ENCODE peak calls at places on chromosomes 1 and 21, in eight cellular contexts. O is neural progenitor cell, V is brain microvascular endothelial cell, D is endothelial cell, Y is right lobe of liver, R is lower lobe of right lung, F is fibroblast of mammary gland, C is astrocyte of the spinal cord. Q is an unnamed sample.

GRCh38 chr21:42038826-42039425 is 28.8 kb upstream of the ZBTB21 start:
- DNase-seq in Y (no peak), D (no peak), O (no peak), V (no peak), F (peak), R (no peak), C (peak), Q (no peak)

GRCh38 chr1:16236091-16236494 is 890 bp downstream of the CPLANE2 start:
- DNase-seq in O (peak), D (no peak), R (no peak), C (peak), V (no peak), F (no peak), Y (peak), Q (no peak)

GRCh38 chr1:164733070-164733469 is 174.1 kb downstream of the PBX1 start:
- DNase-seq in C (peak), O (no peak), F (peak), R (no peak), D (no peak), Y (no peak), V (peak), Q (no peak)

GRCh38 chr1:62426238-62426637 is 10.6 kb upstream of the USP1 start:
- DNase-seq in D (no peak), Y (no peak), C (no peak), F (no peak), R (no peak), V (no peak), O (no peak), Q (no peak)

GRCh38 chr1:12480748-12481362 is 137.2 kb downstream of the DHRS3 start:
- DNase-seq in F (peak), V (peak), C (peak), O (no peak), D (no peak), Y (no peak), R (no peak), Q (no peak)

GRCh38 chr21:35197191-35197590 is 148.1 kb upstream of the RUNX1 start:
- DNase-seq in R (no peak), O (no peak), C (peak), Y (no peak), F (peak), V (no peak), D (no peak), Q (no peak)

GRCh38 chr1:101302831-101303511 is 66.2 kb downstream of the S1PR1 start:
- DNase-seq in R (no peak), C (peak), Y (no peak), V (peak), D (no peak), F (peak), O (no peak), Q (no peak)

GRCh38 chr21:23861908-23862504 is 1745.3 kb downstream of the MRPL39 start:
- DNase-seq in F (no peak), Y (no peak), R (no peak), C (no peak), O (no peak), V (no peak), D (no peak), Q (no peak)

GRCh38 chr1:109477821-109478220 is 5.9 kb upstream of the ATXN7L2 start:
- DNase-seq in C (no peak), F (no peak), O (no peak), V (no peak), Y (no peak), R (no peak), D (no peak), Q (no peak)

GRCh38 chr1:110554871-110555801 is 36.2 kb upstream of the KCNA10 start:
- DNase-seq in C (no peak), D (peak), F (peak), V (no peak), O (peak), Y (peak), R (peak), Q (no peak)

GRCh38 chr1:148354284-148354869 is 128.7 kb downstream of the PPIAL4G start:
- DNase-seq in V (no peak), R (no peak), Y (no peak), C (no peak), F (no peak), O (peak), D (no peak), Q (no peak)

GRCh38 chr1:163203561-163203960 is 845 bp upstream of the RGS5 start:
- DNase-seq in Y (no peak), R (no peak), C (no peak), F (no peak), V (no peak), D (no peak), O (no peak), Q (no peak)

GRCh38 chr1:43453442-43454269 is at the start of gene HYI:
- DNase-seq in R (peak), Y (peak), D (peak), V (peak), C (peak), F (peak), O (peak), Q (peak)

GRCh38 chr1:147534386-147534785 is 6.9 kb upstream of the BCL9 start:
- DNase-seq in D (no peak), F (peak), V (no peak), C (peak), Y (no peak), O (no peak), R (no peak), Q (no peak)

GRCh38 chr1:172781513-172782140 is 122.7 kb downstream of the FASLG start:
- DNase-seq in V (no peak), C (peak), D (no peak), R (no peak), Y (no peak), F (peak), O (no peak), Q (no peak)

GRCh38 chr1:7972285-7972684 is 10.8 kb downstream of the PARK7 start:
- DNase-seq in C (no peak), O (no peak), R (no peak), D (no peak), Y (no peak), F (no peak), V (no peak), Q (no peak)

DNA sequence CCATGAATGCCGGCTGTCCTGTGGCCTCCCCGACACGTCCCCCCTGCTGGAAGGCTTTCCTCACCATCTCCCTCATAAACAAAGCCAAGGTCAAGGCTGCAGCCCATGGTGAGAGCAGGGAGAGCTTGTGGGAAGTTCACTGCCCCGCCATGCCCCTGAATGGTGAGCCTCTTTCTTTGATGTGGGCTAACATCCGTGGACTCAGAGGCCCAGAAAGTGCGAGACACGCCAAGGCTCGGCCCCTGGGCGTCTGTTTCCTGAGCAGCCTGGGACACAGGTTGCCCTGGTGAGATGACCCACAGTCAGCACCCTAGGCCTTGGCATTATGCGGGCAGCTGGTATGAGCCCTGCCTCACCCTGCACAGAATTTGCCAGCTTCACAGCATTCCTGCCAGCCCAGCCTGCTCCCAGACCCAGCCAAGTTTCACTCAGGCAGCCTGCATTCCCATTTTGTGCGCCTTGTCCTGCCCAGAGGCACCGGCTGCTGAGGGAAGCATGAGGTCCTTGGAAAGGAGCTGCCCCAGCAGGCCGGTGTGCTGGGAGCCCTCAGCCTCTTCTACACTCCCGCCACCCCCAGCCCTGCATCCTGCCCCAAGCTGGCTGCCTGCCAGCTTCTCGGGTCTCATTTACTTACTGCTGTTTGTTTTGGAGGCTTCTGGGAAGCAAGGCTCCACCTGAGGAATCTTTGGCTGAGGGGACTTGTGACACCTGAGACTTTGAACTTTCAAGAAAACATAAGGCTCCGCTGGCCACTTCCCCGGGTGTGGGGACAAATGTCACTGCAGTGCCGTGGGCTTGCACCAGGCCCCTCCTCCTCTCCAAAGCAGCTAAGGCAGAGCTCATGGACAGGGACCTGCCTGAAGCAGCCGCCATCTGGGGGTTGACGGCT is 31.9 kb downstream of the NEK2 start:
- DNase-seq in C (peak), Y (peak), F (no peak), V (no peak), O (peak), R (peak), D (peak), Q (no peak)
- TF ChIP-seq CTCF in C (no peak), Y (no peak), F (no peak), V (peak), O (no peak), R (no peak), D (no peak), Q (no peak)

DNA sequence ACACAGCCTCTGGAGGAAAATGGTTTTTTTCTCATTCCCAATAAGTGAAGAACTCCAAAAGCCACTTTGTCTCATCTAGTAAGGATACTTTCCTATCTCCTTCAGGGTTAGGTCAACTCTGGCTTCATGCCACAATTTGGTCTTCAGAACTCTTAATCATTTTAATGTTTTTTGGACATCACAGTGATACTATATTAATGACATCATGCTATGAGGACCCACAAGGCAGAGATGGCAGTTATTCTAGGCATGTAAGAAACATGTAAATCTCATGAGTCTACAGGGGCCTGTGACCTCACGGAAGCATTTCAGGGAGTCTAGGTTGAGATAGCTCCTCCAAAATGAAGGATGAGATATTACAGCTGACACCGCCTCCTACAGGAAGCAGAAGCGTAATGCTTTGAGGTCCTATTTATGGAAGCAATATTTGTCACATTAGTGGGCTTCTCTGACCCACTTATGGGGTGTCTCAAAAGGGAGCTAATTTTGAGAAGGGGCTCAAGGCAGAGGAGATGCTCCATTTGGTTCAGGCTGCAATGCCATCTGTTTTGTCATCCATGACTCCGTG is 5.0 kb upstream of the GPR137B start:
- DNase-seq in D (no peak), C (no peak), O (no peak), Y (no peak), V (no peak), R (no peak), F (no peak), Q (no peak)
- TF ChIP-seq CTCF in D (no peak), C (no peak), O (no peak), Y (no peak), V (peak), R (no peak), F (peak), Q (no peak)

GRCh38 chr1:227999056-227999930 is 7.5 kb upstream of the WNT3A start:
- DNase-seq in R (peak), O (peak), V (peak), Y (peak), D (peak), F (peak), C (peak), Q (no peak)
- TF ChIP-seq CTCF in R (peak), O (peak), V (peak), Y (peak), D (peak), F (peak), C (peak), Q (peak)

DNA sequence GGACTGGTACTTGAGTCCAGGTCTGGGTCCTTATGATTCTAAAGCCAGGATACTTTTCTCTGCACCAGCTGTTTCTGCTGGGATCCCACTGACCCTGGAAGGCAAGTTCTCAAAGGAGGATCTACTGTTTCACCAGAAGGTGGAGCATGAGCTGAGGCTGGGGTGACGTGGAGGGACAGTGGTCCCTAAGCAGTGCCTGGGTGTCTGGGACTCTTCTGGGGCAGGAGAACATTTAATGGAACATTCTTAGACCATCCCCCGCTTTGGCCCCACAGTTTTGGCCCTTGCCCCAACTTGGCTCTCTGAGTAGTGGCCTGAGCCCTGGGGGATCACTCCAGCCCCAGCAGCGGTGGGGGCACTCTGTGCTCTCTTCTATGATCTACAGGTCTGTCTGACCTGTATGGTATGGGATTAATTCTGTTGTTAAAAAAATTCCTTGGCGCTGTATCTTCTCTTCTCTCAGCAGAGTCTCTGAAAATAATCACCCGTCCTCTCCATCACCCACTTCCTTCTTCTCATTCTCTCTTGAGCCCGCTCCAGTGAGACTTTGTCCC is 60.3 kb upstream of the CSF3R start:
- DNase-seq in C (no peak), R (no peak), D (peak), O (peak), V (no peak), F (no peak), Y (no peak), Q (no peak)
- TF ChIP-seq CTCF in C (peak), R (no peak), D (peak), O (peak), V (peak), F (peak), Y (no peak), Q (no peak)

GRCh38 chr1:161069201-161069685 is 448 bp downstream of the ARHGAP30 start:
- DNase-seq in F (no peak), Y (no peak), C (no peak), D (no peak), V (no peak), O (no peak), R (no peak), Q (no peak)

GRCh38 chr1:161068306-161069200 is 1.1 kb downstream of the ARHGAP30 start:
- DNase-seq in F (no peak), O (no peak), R (peak), D (no peak), Y (peak), C (no peak), V (no peak), Q (no peak)

GRCh38 chr1:161071886-161072371 is 2.2 kb upstream of the ARHGAP30 start:
- DNase-seq in O (peak), V (peak), D (peak), Y (no peak), F (peak), R (peak), C (peak), Q (no peak)

GRCh38 chr1:161070737-161071136 is 1.0 kb upstream of the ARHGAP30 start:
- DNase-seq in C (no peak), D (no peak), R (no peak), O (no peak), Y (no peak), V (no peak), F (no peak), Q (no peak)

DNA sequence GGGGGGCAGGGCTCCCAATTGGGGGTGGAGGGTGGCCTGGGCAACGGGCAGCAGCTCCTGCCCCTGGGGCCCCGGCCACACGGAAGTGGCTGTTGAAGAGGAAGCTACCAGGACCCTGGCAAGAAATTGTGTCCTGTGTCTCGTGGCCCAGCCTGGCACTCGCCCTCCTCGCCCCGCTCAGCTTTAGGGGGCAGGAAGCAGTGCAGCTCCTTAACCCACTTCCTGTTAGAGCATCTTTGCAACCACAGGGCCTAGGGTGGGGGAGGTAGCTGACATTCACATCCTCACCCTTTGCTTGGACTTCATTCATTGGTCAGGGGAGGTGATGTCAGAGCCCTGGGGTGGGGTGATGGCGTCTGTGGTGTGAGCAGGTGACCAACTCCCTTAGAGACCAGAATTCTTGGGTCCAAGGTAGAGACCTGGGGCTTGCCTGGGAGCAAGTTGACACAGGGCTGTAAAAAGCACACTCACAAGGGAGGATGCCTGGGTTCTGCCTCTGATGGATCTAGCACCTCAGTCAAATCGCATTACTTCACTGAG is at the start of gene ARHGAP30:
- DNase-seq in D (no peak), C (no peak), Y (peak), R (peak), O (no peak), F (no peak), V (no peak), Q (no peak)
- TF ChIP-seq CTCF in D (no peak), C (no peak), Y (no peak), R (no peak), O (no peak), F (no peak), V (no peak), Q (no peak)

GRCh38 chr1:178396789-178397188 is 100.0 kb downstream of the CLEC20A start:
- DNase-seq in R (no peak), C (no peak), Y (no peak), D (no peak), F (no peak), O (no peak), V (no peak), Q (no peak)
- TF ChIP-seq CTCF in R (no peak), C (no peak), Y (no peak), D (peak), F (no peak), O (no peak), V (peak), Q (peak)

GRCh38 chr1:200237066-200237465 is 172.8 kb downstream of the ZNF281 start:
- DNase-seq in F (no peak), V (no peak), R (no peak), O (no peak), Y (no peak), D (no peak), C (no peak), Q (no peak)
- TF ChIP-seq CTCF in F (no peak), V (no peak), R (no peak), O (no peak), Y (no peak), D (no peak), C (no peak), Q (no peak)

GRCh38 chr1:174883361-174883760 is 116.4 kb upstream of the CACYBP start:
- DNase-seq in O (peak), C (peak), F (peak), R (no peak), V (peak), Y (no peak), D (no peak), Q (no peak)
- TF ChIP-seq CTCF in O (peak), C (peak), F (peak), R (no peak), V (peak), Y (no peak), D (no peak), Q (no peak)

GRCh38 chr1:6162773-6163172 is 17.3 kb downstream of the CHD5 start:
- DNase-seq in R (no peak), Y (no peak), O (peak), V (no peak), F (no peak), C (no peak), D (no peak), Q (no peak)
- TF ChIP-seq CTCF in R (no peak), Y (no peak), O (no peak), V (peak), F (no peak), C (no peak), D (peak), Q (peak)